ENCODE peak calls at places on chromosome 13, in seven cellular contexts. Z is stimulated activated CD4-positive, alpha-beta T cell treated with anti-CD3 and anti-CD28 coated beads, TNF-alpha, amount 100 ng/mL, for 1 hour; U is foreskin fibroblast; K is GM03348; Q is WTC11; B is Right ventricle myocardium superior; F is PC-9. W is an unnamed sample.
A peak's percentile ranks its signal among the peaks of the same experiment; 100 is the strongest.

GRCh38 chr13:114328034-114328433 is 13.7 kb downstream of the CHAMP1 start:
- DNase-seq in Z (no peak), U (no peak), K (no peak), Q (no peak), B (no peak), F (no peak), W (peak; percentile 54)

GRCh38 chr13:77857810-77858209 is 60.8 kb downstream of the EDNRB start:
- DNase-seq in Z (no peak), U (no peak), K (no peak), Q (no peak), B (no peak), F (no peak), W (no peak)

GRCh38 chr13:43286769-43287168 is 263.4 kb downstream of the DNAJC15 start:
- DNase-seq in Z (no peak), U (no peak), K (no peak), Q (no peak), B (no peak), F (no peak), W (no peak)

GRCh38 chr13:20825476-20825875 is 51.7 kb upstream of the EEF1AKMT1 start:
- DNase-seq in Z (no peak), U (no peak), K (peak; percentile 18), Q (no peak), B (no peak), F (no peak), W (no peak)

GRCh38 chr13:51770160-51770559 is 33.8 kb downstream of the DHRS12 start:
- DNase-seq in Z (no peak), U (no peak), K (no peak), Q (no peak), B (no peak), F (no peak), W (no peak)

GRCh38 chr13:30429721-30430694 is 7.7 kb downstream of the UBE2L5 start:
- DNase-seq in Z (no peak), U (peak; percentile 84), K (peak; percentile 85), Q (no peak), B (no peak), F (no peak), W (no peak)

GRCh38 chr13:111368091-111368490 is 47.6 kb downstream of the TEX29 start:
- DNase-seq in Z (no peak), U (no peak), K (peak; percentile 1), Q (no peak), B (no peak), F (no peak), W (no peak)

GRCh38 chr13:51632643-51633357 is 48.5 kb downstream of the WDFY2 start:
- DNase-seq in Z (no peak), U (no peak), K (no peak), Q (peak; percentile 36), B (no peak), F (no peak), W (peak; percentile 54)

GRCh38 chr13:113399755-113400149 is 35.8 kb upstream of the GRTP1 start:
- DNase-seq in Z (no peak), U (no peak), K (no peak), Q (peak; percentile 13), B (no peak), F (no peak), W (no peak)

GRCh38 chr13:30810261-30810701 is 74.9 kb downstream of the ALOX5AP start:
- DNase-seq in Z (no peak), U (no peak), K (no peak), Q (no peak), B (no peak), F (no peak), W (no peak)

GRCh38 chr13:56659041-56659471 is 481.7 kb upstream of the PRR20A start:
- DNase-seq in Z (no peak), U (no peak), K (no peak), Q (no peak), B (peak; percentile 30), F (no peak), W (no peak)

GRCh38 chr13:23871616-23872220 is 17.5 kb downstream of the MIPEP start:
- DNase-seq in Z (no peak), U (no peak), K (peak; percentile 74), Q (no peak), B (no peak), F (no peak), W (peak; percentile 16)

GRCh38 chr13:49828452-49828851 is 36.0 kb upstream of the KPNA3 start:
- DNase-seq in Z (no peak), U (no peak), K (no peak), Q (no peak), B (no peak), F (no peak), W (peak; percentile 11)

GRCh38 chr13:72808917-72809500 is 27.1 kb downstream of the PIBF1 start:
- DNase-seq in Z (no peak), U (no peak), K (peak; percentile 19), Q (no peak), B (no peak), F (no peak), W (peak; percentile 39)

GRCh38 chr13:95893861-95894260 is 159.3 kb downstream of the UGGT2 start:
- DNase-seq in Z (no peak), U (no peak), K (no peak), Q (no peak), B (no peak), F (no peak), W (no peak)

GRCh38 chr13:93226623-93227279 is at the start of gene GPC6:
- DNase-seq in Z (no peak), U (peak; percentile 89), K (peak; percentile 77), Q (peak; percentile 58), B (no peak), F (no peak), W (peak; percentile 88)

GRCh38 chr13:30870049-30870884 is 35.8 kb upstream of the MEDAG start:
- DNase-seq in Z (no peak), U (peak; percentile 98), K (peak; percentile 93), Q (peak; percentile 83), B (peak; percentile 83), F (peak; percentile 86), W (peak; percentile 82)

GRCh38 chr13:37656247-37656940 is 57.8 kb upstream of the POSTN start:
- DNase-seq in Z (no peak), U (peak; percentile 95), K (peak; percentile 66), Q (no peak), B (no peak), F (peak; percentile 51), W (no peak)

GRCh38 chr13:32824671-32825070 is 191.6 kb upstream of the KL start:
- DNase-seq in Z (no peak), U (peak; percentile 85), K (peak; percentile 78), Q (no peak), B (no peak), F (peak; percentile 73), W (peak; percentile 70)

GRCh38 chr13:85347251-85347650 is 452.0 kb downstream of the SLITRK6 start:
- DNase-seq in Z (no peak), U (no peak), K (no peak), Q (no peak), B (no peak), F (no peak), W (no peak)

GRCh38 chr13:22137361-22138050 is 466.6 kb downstream of the FGF9 start:
- DNase-seq in Z (no peak), U (no peak), K (no peak), Q (no peak), B (no peak), F (no peak), W (no peak)

GRCh38 chr13:62019858-62020257 is 604.2 kb upstream of the PCDH20 start:
- DNase-seq in Z (no peak), U (no peak), K (no peak), Q (no peak), B (no peak), F (no peak), W (no peak)

GRCh38 chr13:56773148-56773547 is 367.6 kb upstream of the PRR20A start:
- DNase-seq in Z (no peak), U (no peak), K (no peak), Q (no peak), B (no peak), F (no peak), W (no peak)

GRCh38 chr13:90427322-90428272 is 919.9 kb upstream of the MIR17HG start:
- DNase-seq in Z (no peak), U (no peak), K (no peak), Q (peak; percentile 17), B (no peak), F (no peak), W (peak; percentile 12)

GRCh38 chr13:70874646-70875045 is 766.4 kb upstream of the KLHL1 start:
- DNase-seq in Z (no peak), U (no peak), K (no peak), Q (no peak), B (no peak), F (no peak), W (no peak)

GRCh38 chr13:113427562-113428468 is 25.5 kb downstream of the ADPRHL1 start:
- DNase-seq in Z (no peak), U (no peak), K (peak; percentile 43), Q (no peak), B (peak; percentile 34), F (peak; percentile 30), W (no peak)

GRCh38 chr13:113176292-113176691 is 17.8 kb downstream of the PROZ start:
- DNase-seq in Z (no peak), U (no peak), K (no peak), Q (no peak), B (no peak), F (no peak), W (no peak)

GRCh38 chr13:35164324-35164932 is 222.4 kb downstream of the NBEA start:
- DNase-seq in Z (no peak), U (no peak), K (peak; percentile 47), Q (no peak), B (no peak), F (no peak), W (peak; percentile 76)

GRCh38 chr13:112839347-112840105 is 129.5 kb upstream of the MCF2L start:
- DNase-seq in Z (no peak), U (peak; percentile 44), K (peak; percentile 82), Q (no peak), B (no peak), F (no peak), W (no peak)

GRCh38 chr13:62627226-62627625 is 1211.6 kb upstream of the PCDH20 start:
- DNase-seq in Z (no peak), U (no peak), K (no peak), Q (no peak), B (no peak), F (no peak), W (no peak)

GRCh38 chr13:78978381-78978998 is 319.5 kb upstream of the OBI1 start:
- DNase-seq in Z (no peak), U (peak; percentile 6), K (peak; percentile 63), Q (no peak), B (no peak), F (peak; percentile 9), W (peak; percentile 76)

GRCh38 chr13:79369226-79369625 is 36.8 kb downstream of the RBM26 start:
- DNase-seq in Z (no peak), U (no peak), K (no peak), Q (no peak), B (no peak), F (no peak), W (no peak)

GRCh38 chr13:50129065-50129922 is 114.0 kb downstream of the KCNRG start:
- DNase-seq in Z (no peak), U (peak; percentile 5), K (no peak), Q (no peak), B (peak; percentile 56), F (no peak), W (peak; percentile 58)

GRCh38 chr13:35210234-35210633 is 266.3 kb downstream of the MAB21L1 start:
- DNase-seq in Z (no peak), U (peak; percentile 1), K (peak; percentile 5), Q (no peak), B (no peak), F (no peak), W (no peak)

GRCh38 chr13:73429691-73430090 is 370.9 kb downstream of the KLF5 start:
- DNase-seq in Z (no peak), U (no peak), K (peak; percentile 22), Q (no peak), B (no peak), F (peak; percentile 21), W (no peak)

GRCh38 chr13:52737451-52737850 is 2.2 kb downstream of the CNMD start:
- DNase-seq in Z (no peak), U (no peak), K (no peak), Q (no peak), B (no peak), F (no peak), W (no peak)

W was measured in GM23338.